ENCODE peak calls at places on chromosomes 4 and X, in six cellular contexts. Q is fibroblast of lung; J is cardiac septum; P is activated CD8-positive, alpha-beta memory T cell treated with anti-CD3 and anti-CD28 coated beads for 48 hours; K is activated T-helper 1 cell treated with anti-CD3 and anti-CD28 coated beads, Interleukin-2, amount 50 U/mL, for 16 hours; Z is Panc1. H is an unnamed sample.

GRCh38 chr4:146522862-146523205 is 1.1 kb upstream of the SLC10A7 start:
- DNase-seq in Q (peak), J (no peak), P (no peak), K (no peak), Z (no peak), H (no peak)

GRCh38 chr4:25767877-25768475 is 94.8 kb downstream of the SEL1L3 start:
- DNase-seq in Q (peak), J (no peak), P (no peak), K (no peak), Z (peak), H (peak)

GRCh38 chrX:20863649-20864048 is 510.6 kb upstream of the CNKSR2 start:
- DNase-seq in Q (no peak), J (no peak), P (no peak), K (no peak), Z (no peak), H (no peak)

GRCh38 chr4:2353222-2354107 is 65.0 kb downstream of the ZFYVE28 start:
- DNase-seq in Q (no peak), J (peak), P (no peak), K (no peak), Z (no peak), H (no peak)

GRCh38 chrX:16739574-16739973 is 20.2 kb downstream of the SYAP1 start:
- DNase-seq in Q (no peak), J (no peak), P (no peak), K (no peak), Z (no peak), H (no peak)

GRCh38 chr4:74675673-74676279 is 118.5 kb downstream of the BTC start:
- DNase-seq in Q (peak), J (no peak), P (no peak), K (no peak), Z (no peak), H (peak)

GRCh38 chrX:154096140-154097002 is 1.1 kb downstream of the MECP2 start:
- DNase-seq in Q (peak), J (no peak), P (no peak), K (no peak), Z (no peak), H (peak)

GRCh38 chrX:136865270-136866168 is 15.0 kb downstream of the RBMX start:
- DNase-seq in Q (no peak), J (no peak), P (no peak), K (no peak), Z (no peak), H (no peak)

GRCh38 chrX:156001001-156001666 is 3.6 kb downstream of the IL9R start:
- DNase-seq in Q (no peak), J (no peak), P (no peak), K (no peak), Z (no peak), H (no peak)

GRCh38 chr4:128006592-128006991 is 41.4 kb downstream of the ABHD18 start:
- DNase-seq in Q (peak), J (no peak), P (no peak), K (no peak), Z (no peak), H (peak)

GRCh38 chr4:144645621-144646522 is at the start of gene HHIP:
- DNase-seq in Q (peak), J (no peak), P (no peak), K (no peak), Z (no peak), H (peak)

GRCh38 chrX:110178179-110178865 is 139.6 kb downstream of the AMMECR1 start:
- DNase-seq in Q (no peak), J (no peak), P (no peak), K (no peak), Z (no peak), H (no peak)

GRCh38 chr4:76708986-76709385 is 189.0 kb downstream of the SOWAHB start:
- DNase-seq in Q (no peak), J (no peak), P (no peak), K (no peak), Z (no peak), H (no peak)

GRCh38 chr4:185096032-185096653 is 46.9 kb upstream of the SLC25A4 start:
- DNase-seq in Q (peak), J (no peak), P (no peak), K (no peak), Z (no peak), H (no peak)

GRCh38 chr4:141711211-141711610 is 74.8 kb downstream of the IL15 start:
- DNase-seq in Q (peak), J (no peak), P (no peak), K (no peak), Z (no peak), H (no peak)

GRCh38 chr4:144970597-144970996 is 127.4 kb downstream of the ANAPC10 start:
- DNase-seq in Q (no peak), J (no peak), P (no peak), K (no peak), Z (no peak), H (no peak)

GRCh38 chr4:43243433-43244116 is 351.1 kb downstream of the GRXCR1 start:
- DNase-seq in Q (no peak), J (no peak), P (no peak), K (no peak), Z (no peak), H (no peak)

GRCh38 chr4:3436798-3437581 is 4.8 kb upstream of the HGFAC start:
- DNase-seq in Q (peak), J (no peak), P (no peak), K (no peak), Z (no peak), H (peak)

GRCh38 chrX:87583679-87584078 is 66.1 kb downstream of the KLHL4 start:
- DNase-seq in Q (peak), J (no peak), P (no peak), K (no peak), Z (no peak), H (no peak)

GRCh38 chrX:153511784-153512500 is 5.5 kb upstream of the ATP2B3 start:
- DNase-seq in Q (no peak), J (no peak), P (no peak), K (no peak), Z (no peak), H (peak)

GRCh38 chr4:24794916-24795665 is at the start of gene SOD3:
- DNase-seq in Q (peak), J (peak), P (no peak), K (no peak), Z (no peak), H (no peak)

GRCh38 chr4:128868758-128869157 is 59.3 kb downstream of the JADE1 start:
- DNase-seq in Q (no peak), J (no peak), P (no peak), K (no peak), Z (no peak), H (no peak)

GRCh38 chrX:87744391-87744790 is 226.8 kb downstream of the KLHL4 start:
- DNase-seq in Q (no peak), J (no peak), P (no peak), K (no peak), Z (no peak), H (no peak)

GRCh38 chr4:3037957-3038451 is 36.3 kb downstream of the HTT-AS start:
- DNase-seq in Q (no peak), J (peak), P (no peak), K (no peak), Z (no peak), H (no peak)

GRCh38 chr4:176309046-176309445 is 10.7 kb upstream of the SPCS3 start:
- DNase-seq in Q (no peak), J (no peak), P (no peak), K (no peak), Z (no peak), H (no peak)

GRCh38 chrX:10447577-10448214 is 172.7 kb downstream of the MID1 start:
- DNase-seq in Q (peak), J (no peak), P (no peak), K (no peak), Z (no peak), H (peak)

H was measured in MG63.